ENCODE peak calls at places on chromosomes 5 and 9, in five cellular contexts. D is fibroblast of lung, U is neural progenitor cell, S is kidney, R is HCT116. N is an unnamed sample. For H3K4me1 and H3K36me3, the result is how much of the 10 kb centered on the place peaks cover.

GRCh38 chr9:129838707-129839259 is 3.5 kb downstream of the USP20 start:
- DNase-seq in D (peak), U (no peak), S (no peak), R (no peak), N (no peak)

GRCh38 chr9:115593587-115594091 is 475.7 kb upstream of the TNC start:
- DNase-seq in D (peak), U (peak), S (no peak), R (peak), N (peak)

GRCh38 chr9:16337322-16338029 is 533.0 kb downstream of the BNC2 start:
- DNase-seq in D (peak), U (no peak), S (no peak), R (peak), N (no peak)

GRCh38 chr5:18652404-18653215 is 1018.4 kb downstream of the TAF11L14 start:
- DNase-seq in D (no peak), U (no peak), S (no peak), R (no peak), N (no peak)

GRCh38 chr9:80231847-80232246 is 660.1 kb downstream of the TLE4 start:
- DNase-seq in D (no peak), U (no peak), S (no peak), R (no peak), N (no peak)

GRCh38 chr9:111356567-111357244 is 26.7 kb upstream of the OR2K2 start:
- DNase-seq in D (peak), U (peak), S (no peak), R (peak), N (peak)

GRCh38 chr9:137028281-137029057 is 432 bp upstream of the ABCA2 start:
- DNase-seq in D (no peak), U (peak), S (no peak), R (no peak), N (peak)

GRCh38 chr5:78050888-78051287 is 243.6 kb downstream of the AP3B1 start:
- DNase-seq in D (peak), U (no peak), S (no peak), R (no peak), N (no peak)

GRCh38 chr5:103910002-103910401 is 347.4 kb upstream of the NUDT12 start:
- DNase-seq in D (no peak), U (no peak), S (no peak), R (no peak), N (no peak)

GRCh38 chr5:103919526-103919925 is 356.9 kb upstream of the NUDT12 start:
- DNase-seq in D (no peak), U (no peak), S (no peak), R (no peak), N (no peak)

GRCh38 chr5:103918668-103919367 is 356.2 kb upstream of the NUDT12 start:
- DNase-seq in D (peak), U (peak), S (no peak), R (no peak), N (peak)

GRCh38 chr5:103915081-103915480 is 352.5 kb upstream of the NUDT12 start:
- DNase-seq in D (no peak), U (no peak), S (no peak), R (no peak), N (no peak)
- H3K4me1 ChIP-seq in D (under half), U (under half), S (under half), R (under half), N (under half)

GRCh38 chr5:172715421-172715780 is 55.6 kb downstream of the DUSP1 start:
- DNase-seq in D (no peak), U (no peak), S (no peak), R (no peak), N (no peak)

GRCh38 chr5:172713809-172714490 is 57.0 kb downstream of the DUSP1 start:
- DNase-seq in D (no peak), U (no peak), S (peak), R (no peak), N (no peak)

GRCh38 chr5:172712610-172713009 is 58.4 kb downstream of the DUSP1 start:
- DNase-seq in D (no peak), U (no peak), S (peak), R (no peak), N (no peak)

GRCh38 chr5:172714491-172715420 is 56.2 kb downstream of the DUSP1 start:
- DNase-seq in D (peak), U (peak), S (peak), R (peak), N (peak)

GRCh38 chr5:172713113-172713808 is 57.7 kb downstream of the DUSP1 start:
- DNase-seq in D (peak), U (peak), S (peak), R (no peak), N (peak)
- H3K27ac ChIP-seq in D (no peak), U (no peak), S (peak), R (no peak), N (no peak)

DNA sequence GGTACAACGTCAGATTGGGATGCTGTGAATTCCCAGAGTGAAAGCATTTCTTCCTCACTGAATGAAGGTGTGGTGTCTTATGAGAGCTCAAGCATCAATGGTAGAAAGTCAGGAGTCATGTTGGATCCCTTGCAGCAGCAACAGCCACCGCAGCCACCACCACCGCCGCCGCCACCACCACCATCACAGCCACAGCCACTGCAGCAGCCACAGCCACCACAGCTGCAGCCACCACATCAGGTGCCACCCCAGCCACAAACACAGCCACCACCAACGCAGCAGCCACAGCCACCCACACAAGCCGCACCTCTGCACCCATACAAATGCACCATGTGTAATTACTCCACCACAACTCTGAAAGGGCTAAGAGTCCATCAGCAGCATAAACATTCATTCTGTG is 62.4 kb downstream of the ZNF462 start:
- DNase-seq in D (no peak), U (no peak), S (no peak), R (no peak), N (no peak)
- H3K36me3 ChIP-seq in D (under half), U (under half), S (under half), R (under half), N (half or more)

GRCh38 chr9:36357639-36358038 is 42.4 kb downstream of the RNF38 start:
- DNase-seq in D (no peak), U (no peak), S (no peak), R (no peak), N (no peak)
- H3K4me1 ChIP-seq in D (under half), U (under half), S (under half), R (under half), N (under half)

GRCh38 chr9:132879443-132880310 is 979 bp downstream of the SPACA9 start:
- DNase-seq in D (no peak), U (no peak), S (no peak), R (no peak), N (no peak)

GRCh38 chr9:132878695-132879064 is at the start of gene SPACA9:
- DNase-seq in D (peak), U (peak), S (peak), R (peak), N (peak)

GRCh38 chr9:132877447-132877817 is 652 bp downstream of the AK8 start:
- DNase-seq in D (no peak), U (no peak), S (no peak), R (no peak), N (no peak)

GRCh38 chr9:132876849-132877248 is 1.2 kb downstream of the AK8 start:
- DNase-seq in D (no peak), U (no peak), S (no peak), R (no peak), N (no peak)

DNA sequence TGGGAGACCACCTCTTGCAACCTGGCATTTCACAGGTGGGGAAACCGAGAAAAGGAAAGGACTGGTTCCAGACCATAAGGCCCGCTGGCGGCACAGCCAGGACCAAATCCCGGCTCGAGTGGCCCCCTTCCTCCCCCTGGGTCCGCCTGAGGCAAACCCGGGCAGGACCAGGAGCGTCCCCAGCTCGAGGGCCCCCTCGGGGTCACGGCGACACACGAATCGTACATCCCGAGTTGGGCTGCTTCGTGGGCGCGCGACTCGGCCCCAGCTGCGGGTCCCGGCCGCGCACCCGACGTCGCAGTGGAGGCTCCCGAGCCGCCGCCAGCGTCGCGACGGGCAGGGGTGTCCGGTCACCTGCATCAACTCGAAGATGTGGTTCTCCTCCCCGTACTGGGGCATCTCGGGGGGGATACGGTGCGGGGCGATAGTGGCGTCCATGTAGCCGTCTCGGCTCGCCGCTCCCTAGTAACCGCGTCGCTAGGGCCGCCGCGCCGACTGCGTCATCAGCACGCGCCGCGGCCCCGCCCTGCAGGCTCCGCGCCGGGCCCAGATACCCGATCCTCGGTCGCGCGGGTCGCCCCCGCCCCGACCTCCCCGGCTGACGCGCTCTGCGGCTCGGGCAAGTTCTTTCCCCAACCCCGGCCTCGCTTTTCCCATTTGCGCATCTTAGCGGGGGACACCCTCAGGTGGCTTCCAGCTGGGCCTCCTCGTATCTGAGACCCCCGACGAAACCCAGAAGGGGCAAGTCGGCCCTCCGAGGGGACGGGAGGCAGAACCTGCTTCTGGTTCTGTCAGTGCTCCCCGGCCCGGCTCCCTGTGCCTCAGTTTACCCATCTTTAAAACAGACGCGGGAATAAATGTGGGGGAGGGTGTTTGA is at the start of gene AK8:
- DNase-seq in D (peak), U (peak), S (peak), R (peak), N (peak)
- H3K27ac ChIP-seq in D (peak), U (no peak), S (peak), R (peak), N (peak)

DNA sequence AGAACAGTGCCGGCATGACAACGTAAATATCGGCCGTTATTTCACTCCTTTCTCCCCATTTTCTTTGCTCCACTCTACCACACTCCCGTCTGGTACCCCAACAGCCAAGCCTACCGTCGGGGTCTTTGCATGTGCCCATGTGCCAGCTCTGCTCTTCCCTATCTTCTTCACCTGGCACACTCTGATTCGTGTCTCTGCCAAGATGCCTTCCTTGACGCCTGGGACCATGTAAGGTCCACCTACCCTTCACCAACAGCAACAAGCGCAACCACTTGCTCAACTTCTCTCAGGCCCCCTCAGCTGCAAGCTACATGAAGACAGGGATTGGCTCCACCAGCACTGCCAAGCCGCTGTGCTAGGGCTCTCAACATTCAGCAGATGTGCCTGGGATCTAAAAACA is 4.4 kb downstream of the MGAT1 start:
- DNase-seq in D (no peak), U (no peak), S (no peak), R (no peak), N (no peak)
- H3K36me3 ChIP-seq in D (under half), U (under half), S (under half), R (under half), N (under half)

DNA sequence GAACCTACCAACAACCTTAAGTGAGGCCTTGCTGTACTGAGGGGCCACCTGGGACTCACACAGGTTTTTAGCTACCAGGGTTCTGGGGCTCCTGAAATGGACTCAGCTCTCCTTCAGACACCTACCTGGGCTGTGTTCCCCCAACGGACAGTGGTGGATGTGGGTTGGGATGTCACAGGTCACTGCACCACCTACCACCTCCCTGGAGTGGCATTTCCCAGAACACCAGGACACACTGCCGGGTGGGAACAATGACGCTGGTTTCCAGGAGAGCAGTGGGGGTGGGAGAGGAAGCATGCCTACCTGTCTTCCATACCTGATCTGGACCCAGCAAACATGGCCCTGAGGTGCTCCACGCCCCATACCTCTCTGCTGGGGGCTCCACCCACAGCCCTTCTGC is 20.9 kb downstream of the ERGIC1 start:
- DNase-seq in D (no peak), U (no peak), S (peak), R (no peak), N (no peak)
- H3K4me1 ChIP-seq in D (under half), U (under half), S (half or more), R (under half), N (under half)

N was measured in SJCRH30.